ENCODE peak calls at places on chromosomes 1 and 21, in six cellular contexts. Q, Y, K, E, M and F are unnamed samples.

GRCh38 chr1:33005117-33005811 is 31.4 kb downstream of the AK2 start:
- DNase-seq in Q (no peak), Y (no peak), K (no peak), E (no peak), M (no peak), F (no peak)

GRCh38 chr1:201214886-201215285 is 24.3 kb downstream of the IGFN1 start:
- DNase-seq in Q (no peak), Y (no peak), K (no peak), E (no peak), M (no peak), F (no peak)

GRCh38 chr1:234683856-234684632 is 74.1 kb upstream of the IRF2BP2 start:
- DNase-seq in Q (peak), Y (no peak), K (no peak), E (peak), M (no peak), F (no peak)

GRCh38 chr1:81237531-81238528 is 562.9 kb upstream of the ADGRL2 start:
- DNase-seq in Q (no peak), Y (no peak), K (no peak), E (no peak), M (no peak), F (no peak)

GRCh38 chr1:223844962-223845809 is 561 bp downstream of the TP53BP2 start:
- DNase-seq in Q (peak), Y (peak), K (peak), E (peak), M (peak), F (peak)

GRCh38 chr1:241944300-241944699 is 13.3 kb upstream of the BECN2 start:
- DNase-seq in Q (no peak), Y (no peak), K (no peak), E (no peak), M (no peak), F (no peak)

GRCh38 chr21:41973427-41973831 is 19.6 kb upstream of the C2CD2 start:
- DNase-seq in Q (no peak), Y (no peak), K (peak), E (no peak), M (no peak), F (no peak)

GRCh38 chr1:75725861-75726361 is 1.4 kb downstream of the ACADM start:
- DNase-seq in Q (no peak), Y (no peak), K (peak), E (no peak), M (no peak), F (no peak)

GRCh38 chr1:56073614-56074356 is 505.6 kb downstream of the PLPP3 start:
- DNase-seq in Q (no peak), Y (no peak), K (peak), E (peak), M (no peak), F (no peak)

GRCh38 chr1:86507935-86508582 is 38.8 kb upstream of the CLCA4 start:
- DNase-seq in Q (peak), Y (peak), K (no peak), E (no peak), M (no peak), F (no peak)

GRCh38 chr21:37514038-37514665 is 147.6 kb downstream of the DYRK1A start:
- DNase-seq in Q (no peak), Y (no peak), K (no peak), E (no peak), M (no peak), F (no peak)

GRCh38 chr1:119773711-119774241 is 5.1 kb upstream of the HMGCS2 start:
- DNase-seq in Q (no peak), Y (no peak), K (no peak), E (peak), M (peak), F (no peak)

GRCh38 chr1:181737056-181737455 is 253.7 kb downstream of the CACNA1E start:
- DNase-seq in Q (no peak), Y (no peak), K (no peak), E (no peak), M (no peak), F (no peak)